ENCODE peak calls at places on chromosome 9, in ten cellular contexts. N, K, U, B, M, L, R, I, J and D are unnamed samples.

GRCh38 chr9:96596601-96597111 is 23.0 kb downstream of the CDC14B start:
- DNase-seq in I (no peak), K (no peak), B (no peak), N (peak; percentile 48), U (no peak), R (no peak), M (no peak), L (no peak), J (no peak), D (no peak)

GRCh38 chr9:7976167-7976755 is 176.7 kb upstream of the DMAC1 start:
- DNase-seq in R (no peak), L (no peak), J (peak; percentile 88), M (no peak), N (no peak), B (no peak), U (no peak), K (no peak), I (peak; percentile 46), D (no peak)

GRCh38 chr9:108254236-108254635 is 601.5 kb downstream of the ACTL7B start:
- DNase-seq in L (no peak), J (no peak), K (no peak), N (no peak), R (no peak), U (peak; percentile 70), M (no peak), B (peak; percentile 37), I (no peak), D (no peak)

GRCh38 chr9:133528887-133529262 is 4.1 kb upstream of the MYMK start:
- DNase-seq in B (no peak), U (no peak), J (no peak), R (no peak), L (no peak), K (no peak), M (no peak), I (no peak), N (no peak), D (no peak)

GRCh38 chr9:78033870-78034269 is 2.3 kb upstream of the GNAQ start:
- DNase-seq in N (no peak), B (no peak), I (no peak), M (no peak), K (no peak), L (no peak), J (no peak), R (no peak), U (no peak), D (no peak)

GRCh38 chr9:126093771-126094170 is 232.9 kb upstream of the MVB12B start:
- DNase-seq in J (no peak), L (no peak), I (no peak), N (no peak), R (no peak), K (no peak), B (no peak), U (no peak), M (no peak), D (no peak)

GRCh38 chr9:32430720-32431119 is 46.3 kb downstream of the ACO1 start:
- DNase-seq in J (no peak), B (no peak), U (peak; percentile 64), K (no peak), N (no peak), M (no peak), R (no peak), L (no peak), I (no peak), D (no peak)

GRCh38 chr9:103789686-103790085 is 304.4 kb upstream of the SMC2 start:
- DNase-seq in I (no peak), K (no peak), R (no peak), J (no peak), B (no peak), L (peak; percentile 10), U (peak; percentile 16), M (no peak), N (peak; percentile 16), D (no peak)

GRCh38 chr9:35954942-35955546 is 2.9 kb downstream of the OR2S2 start:
- DNase-seq in R (peak; percentile 65), I (no peak), B (peak; percentile 26), U (peak; percentile 83), N (peak; percentile 56), L (peak; percentile 85), J (peak; percentile 65), M (peak; percentile 37), K (no peak), D (peak; percentile 67)

GRCh38 chr9:102087141-102087540 is 348.7 kb upstream of the GRIN3A start:
- DNase-seq in R (no peak), L (no peak), M (no peak), J (no peak), U (no peak), B (no peak), K (no peak), N (no peak), I (no peak), D (no peak)

DNA sequence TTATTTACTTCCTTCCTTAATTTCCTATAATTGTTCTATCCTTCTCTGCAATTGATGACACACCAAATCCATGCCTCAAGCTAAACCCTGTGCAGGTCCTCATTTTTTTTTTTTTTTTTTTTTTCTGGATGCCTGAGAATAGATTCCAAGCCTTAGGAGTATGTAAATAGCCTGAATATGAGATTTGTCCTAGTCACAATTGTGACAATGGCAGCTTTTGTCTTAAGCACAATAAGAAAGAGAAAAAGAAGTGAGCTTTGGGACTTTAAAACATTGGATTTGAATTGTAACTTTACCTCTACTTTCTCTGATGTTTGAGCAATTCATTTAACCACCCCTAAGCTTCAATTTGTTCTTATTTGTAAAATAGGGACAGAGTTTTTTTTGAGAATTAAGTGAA is 280.5 kb downstream of the TUSC1 start:
- DNase-seq in M (no peak), J (no peak), L (no peak), I (no peak), B (no peak), U (no peak), N (no peak), K (no peak), R (no peak), D (no peak)
- H3K27ac ChIP-seq in M (no peak overlapping the region), J (no peak overlapping the region), L (no peak overlapping the region), I (no peak overlapping the region), B (no peak overlapping the region), U (no peak overlapping the region), N (no peak overlapping the region), K (no peak overlapping the region), R (no peak overlapping the region), D (no peak overlapping the region)

GRCh38 chr9:83537331-83538171 is 650 bp downstream of the FRMD3 start:
- DNase-seq in R (peak; percentile 47), K (peak; percentile 26), I (no peak), L (peak; percentile 24), M (no peak), U (peak; percentile 27), J (no peak), N (no peak), B (no peak), D (no peak)

GRCh38 chr9:83536332-83536731 is 1.9 kb downstream of the FRMD3 start:
- DNase-seq in K (no peak), R (no peak), J (no peak), L (no peak), B (no peak), I (no peak), M (no peak), U (no peak), N (no peak), D (no peak)

GRCh38 chr9:83535736-83536135 is 2.5 kb downstream of the FRMD3 start:
- DNase-seq in N (no peak), U (no peak), M (no peak), K (no peak), I (no peak), J (no peak), L (no peak), R (no peak), B (no peak), D (no peak)

GRCh38 chr9:83538172-83538889 is at the start of gene FRMD3:
- DNase-seq in K (peak; percentile 91), J (no peak), N (peak; percentile 73), U (peak; percentile 78), M (peak; percentile 66), L (peak; percentile 87), B (no peak), I (no peak), R (peak; percentile 91), D (peak; percentile 43)

DNA sequence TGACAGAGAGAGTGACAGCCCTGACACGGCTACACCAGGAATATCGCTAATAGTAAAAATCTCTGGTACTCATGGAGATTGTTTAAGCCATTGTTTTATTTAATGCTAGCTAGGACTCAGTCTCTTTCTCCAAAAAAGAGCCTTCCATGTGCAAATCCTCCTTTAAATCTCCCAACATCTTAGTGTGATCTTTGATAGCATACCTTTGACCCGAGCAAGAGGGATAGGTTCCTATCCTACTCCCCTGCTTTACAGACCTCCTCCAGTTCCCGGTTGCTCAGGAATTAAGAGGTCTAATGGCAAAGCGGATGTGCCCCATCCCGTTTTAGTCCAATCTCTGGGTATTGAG is 663 bp upstream of the FRMD3 start:
- DNase-seq in I (no peak), U (no peak), L (no peak), J (no peak), B (no peak), M (no peak), N (no peak), K (no peak), R (no peak), D (no peak)
- H3K27ac ChIP-seq in I (no peak overlapping the region), U (no peak overlapping the region), L (peak overlapping the region; percentile 63), J (no peak overlapping the region), B (no peak overlapping the region), M (peak overlapping the region; percentile 51), N (peak overlapping the region; percentile 57), K (peak overlapping the region; percentile 94), R (peak overlapping the region; percentile 80), D (no peak overlapping the region)

GRCh38 chr9:89080193-89080592 is 88.9 kb downstream of the S1PR3 start:
- DNase-seq in L (no peak), B (no peak), R (no peak), J (no peak), U (peak; percentile 31), N (no peak), K (peak; percentile 70), I (no peak), M (peak; percentile 79), D (no peak)

GRCh38 chr9:89078860-89079259 is 87.6 kb downstream of the S1PR3 start:
- DNase-seq in L (no peak), B (no peak), U (peak; percentile 61), K (no peak), I (no peak), J (no peak), N (no peak), M (no peak), R (no peak), D (no peak)

GRCh38 chr9:89077519-89077918 is 86.3 kb downstream of the S1PR3 start:
- DNase-seq in J (no peak), L (peak; percentile 35), U (no peak), I (no peak), M (no peak), B (no peak), K (no peak), N (no peak), R (no peak), D (no peak)

GRCh38 chr9:89079421-89079820 is 88.2 kb downstream of the S1PR3 start:
- DNase-seq in M (no peak), I (no peak), L (no peak), N (no peak), R (no peak), J (no peak), U (peak; percentile 42), B (no peak), K (no peak), D (no peak)

GRCh38 chr9:89078421-89078820 is 87.2 kb downstream of the S1PR3 start:
- DNase-seq in K (no peak), U (no peak), N (no peak), M (no peak), J (no peak), B (no peak), L (no peak), I (no peak), R (no peak), D (no peak)
- H3K27ac ChIP-seq in K (no peak overlapping the region), U (no peak overlapping the region), N (no peak overlapping the region), M (no peak overlapping the region), J (no peak overlapping the region), B (no peak overlapping the region), L (no peak overlapping the region), I (no peak overlapping the region), R (no peak overlapping the region), D (no peak overlapping the region)

GRCh38 chr9:91347370-91347769 is 14.3 kb downstream of the AUH start:
- DNase-seq in L (no peak), R (no peak), B (no peak), K (no peak), M (no peak), J (no peak), U (no peak), N (no peak), I (no peak), D (no peak)
- H3K27ac ChIP-seq in L (no peak overlapping the region), R (no peak overlapping the region), B (no peak overlapping the region), K (no peak overlapping the region), M (no peak overlapping the region), J (no peak overlapping the region), U (no peak overlapping the region), N (no peak overlapping the region), I (no peak overlapping the region), D (no peak overlapping the region)